ENCODE peak calls at places on chromosomes 6 and 20, in four cellular contexts. R is mesendoderm; Y is CD4-positive, alpha-beta memory T cell; B is IMR-90. M is an unnamed sample.

GRCh38 chr20:33685328-33686007 is 717 bp downstream of the E2F1 start:
- DNase-seq in R (peak; percentile 64), Y (peak; percentile 26), B (no peak), M (peak; percentile 82)

GRCh38 chr6:1792989-1793388 is 183.3 kb downstream of the FOXC1 start:
- DNase-seq in R (peak; percentile 73), Y (no peak), B (peak; percentile 10), M (peak; percentile 47)

GRCh38 chr6:134910596-134910935 is 39.3 kb downstream of the ALDH8A1 start:
- DNase-seq in R (no peak), Y (no peak), B (no peak), M (no peak)

GRCh38 chr6:144835322-144835721 is 550.2 kb downstream of the UTRN start:
- DNase-seq in R (no peak), Y (no peak), B (no peak), M (no peak)

GRCh38 chr6:24991748-24992467 is 56.1 kb upstream of the RIPOR2 start:
- DNase-seq in R (peak; percentile 73), Y (peak; percentile 80), B (peak; percentile 48), M (no peak)

GRCh38 chr6:42451595-42452170 is at the start of gene TRERF1:
- DNase-seq in R (peak; percentile 93), Y (peak; percentile 61), B (peak; percentile 81), M (peak; percentile 77)

GRCh38 chr20:61699184-61700066 is 366.3 kb downstream of the TAF4 start:
- DNase-seq in R (peak; percentile 81), Y (no peak), B (no peak), M (no peak)

GRCh38 chr6:138571174-138571573 is 71.9 kb upstream of the NHSL1 start:
- DNase-seq in R (no peak), Y (no peak), B (peak; percentile 26), M (no peak)

GRCh38 chr6:24117016-24117415 is 9.0 kb upstream of the NRSN1 start:
- DNase-seq in R (no peak), Y (no peak), B (no peak), M (no peak)

GRCh38 chr6:41462980-41463930 is 82.9 kb upstream of the FOXP4 start:
- DNase-seq in R (peak; percentile 34), Y (no peak), B (peak; percentile 77), M (peak; percentile 18)

GRCh38 chr6:150006961-150007464 is 18.3 kb downstream of the RAET1L start:
- DNase-seq in R (no peak), Y (peak; percentile 35), B (peak; percentile 13), M (no peak)

GRCh38 chr6:52645976-52646375 is 24.9 kb upstream of the TMEM14A start:
- DNase-seq in R (no peak), Y (no peak), B (peak; percentile 44), M (no peak)

GRCh38 chr6:156585859-156586258 is 191.3 kb upstream of the ARID1B start:
- DNase-seq in R (no peak), Y (no peak), B (no peak), M (no peak)

GRCh38 chr6:130033999-130034814 is 15.8 kb downstream of the L3MBTL3 start:
- DNase-seq in R (no peak), Y (no peak), B (peak; percentile 90), M (no peak)

GRCh38 chr6:76451926-76452709 is 379.7 kb upstream of the IMPG1 start:
- DNase-seq in R (no peak), Y (no peak), B (no peak), M (no peak)

GRCh38 chr6:5584072-5584471 is 322.8 kb downstream of the FARS2 start:
- DNase-seq in R (no peak), Y (no peak), B (peak; percentile 66), M (no peak)

GRCh38 chr20:2911200-2911599 is 37.9 kb downstream of the PTPRA start:
- DNase-seq in R (peak; percentile 68), Y (no peak), B (peak; percentile 34), M (no peak)

GRCh38 chr6:25930532-25931410 is at the start of gene SLC17A2:
- DNase-seq in R (no peak), Y (no peak), B (no peak), M (no peak)

GRCh38 chr6:154653853-154654252 is 79.4 kb upstream of the SCAF8 start:
- DNase-seq in R (peak; percentile 37), Y (no peak), B (peak; percentile 87), M (no peak)

GRCh38 chr6:106039836-106040592 is 46.1 kb upstream of the PRDM1 start:
- DNase-seq in R (peak; percentile 84), Y (no peak), B (no peak), M (no peak)

GRCh38 chr20:23475395-23475794 is 15.5 kb upstream of the CST8 start:
- DNase-seq in R (no peak), Y (no peak), B (no peak), M (no peak)

GRCh38 chr6:14478396-14479225 is 361.0 kb downstream of the CD83 start:
- DNase-seq in R (no peak), Y (no peak), B (peak; percentile 49), M (peak; percentile 73)

GRCh38 chr20:46994341-46994740 is 99.7 kb downstream of the EYA2 start:
- DNase-seq in R (no peak), Y (peak; percentile 9), B (no peak), M (no peak)

GRCh38 chr20:32585011-32585518 is at the start of gene NOL4L:
- DNase-seq in R (no peak), Y (peak; percentile 27), B (no peak), M (peak; percentile 29)

GRCh38 chr6:145733770-145734169 is 1.6 kb downstream of the EPM2A start:
- DNase-seq in R (no peak), Y (no peak), B (peak; percentile 2), M (peak; percentile 45)

GRCh38 chr6:31958741-31959739 is at the start of the genes NELFE and SKIC2:
- DNase-seq in R (peak; percentile 99), Y (peak; percentile 99), B (peak; percentile 98), M (peak; percentile 98)

GRCh38 chr6:31954511-31954910 is 4.3 kb downstream of the NELFE start:
- DNase-seq in R (no peak), Y (no peak), B (no peak), M (no peak)

GRCh38 chr6:31958412-31958740 is 395 bp downstream of the NELFE start:
- DNase-seq in R (no peak), Y (no peak), B (no peak), M (no peak)

GRCh38 chr6:31952890-31953289 is 5.9 kb downstream of the NELFE start:
- DNase-seq in R (no peak), Y (no peak), B (no peak), M (no peak)

DNA sequence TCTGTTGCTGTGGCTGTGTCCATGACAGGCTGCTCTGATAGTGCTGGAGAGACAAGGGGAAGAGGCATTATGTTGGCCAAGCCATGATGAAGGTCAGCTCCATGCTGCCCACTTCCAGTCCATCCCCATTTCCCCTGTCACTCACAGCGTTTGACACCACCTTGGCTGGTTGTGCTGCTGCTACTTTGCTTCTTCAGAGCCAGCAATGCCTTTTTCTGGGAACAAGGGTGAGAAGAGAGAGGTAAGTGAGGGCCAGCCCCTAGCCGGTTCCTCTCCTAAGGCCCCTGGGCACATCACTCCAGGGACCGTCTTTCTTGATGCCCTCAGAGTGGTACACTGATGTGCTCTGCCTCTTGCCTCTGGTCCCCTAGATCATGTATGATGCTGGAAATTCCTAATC is 2.0 kb downstream of the NELFE start:
- DNase-seq in R (no peak), Y (no peak), B (no peak), M (no peak)
- H3K27me3 ChIP-seq in R (no peaks in the 10 kb centered on the region), Y (no peaks in the 10 kb centered on the region), B (no peaks in the 10 kb centered on the region), M (no peaks in the 10 kb centered on the region)

GRCh38 chr6:43979525-43979924 is 147.7 kb downstream of the MRPL14 start:
- DNase-seq in R (no peak), Y (no peak), B (no peak), M (no peak)

GRCh38 chr6:43983191-43983590 is 144.1 kb downstream of the MRPL14 start:
- DNase-seq in R (no peak), Y (no peak), B (no peak), M (no peak)

GRCh38 chr6:43980004-43980795 is 147.1 kb downstream of the MRPL14 start:
- DNase-seq in R (no peak), Y (no peak), B (no peak), M (no peak)

GRCh38 chr6:43982084-43982625 is 145.1 kb downstream of the MRPL14 start:
- DNase-seq in R (no peak), Y (no peak), B (no peak), M (no peak)

DNA sequence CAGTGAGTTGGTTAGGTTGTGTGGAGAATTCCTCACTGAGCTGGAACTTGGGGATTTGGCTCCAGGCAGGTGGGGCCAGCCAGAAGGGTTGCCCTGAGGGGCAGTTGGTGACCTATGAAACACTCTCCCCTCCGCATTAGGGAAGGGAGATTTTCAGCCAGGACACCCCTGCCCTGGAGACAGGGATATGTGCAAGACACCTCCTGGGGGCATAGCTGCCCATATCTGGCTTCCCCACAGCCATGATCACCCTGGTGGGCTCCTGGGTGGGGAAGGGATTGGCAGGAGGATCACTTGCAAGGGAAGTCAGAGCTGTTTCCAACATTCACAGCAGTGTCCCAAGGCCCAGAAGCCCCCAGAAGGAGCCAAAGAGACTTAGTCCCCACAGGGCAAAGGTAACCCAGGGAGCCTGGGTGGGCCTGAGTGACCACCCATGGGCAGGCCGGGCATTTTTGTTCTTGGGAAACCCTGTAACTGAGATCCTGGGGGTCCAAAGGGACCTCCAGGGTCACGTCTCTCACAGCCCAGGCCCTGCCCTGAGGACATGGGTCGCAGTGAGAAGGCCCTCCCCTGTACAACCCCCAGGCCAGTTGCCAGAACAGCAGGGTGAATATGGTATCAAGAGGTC is 145.8 kb downstream of the MRPL14 start:
- DNase-seq in R (no peak), Y (no peak), B (no peak), M (no peak)
- H3K27me3 ChIP-seq in R (no peaks in the 10 kb centered on the region), Y (no peaks in the 10 kb centered on the region), B (peaks cover 2% of the 10 kb centered on the region), M (no peaks in the 10 kb centered on the region)

DNA sequence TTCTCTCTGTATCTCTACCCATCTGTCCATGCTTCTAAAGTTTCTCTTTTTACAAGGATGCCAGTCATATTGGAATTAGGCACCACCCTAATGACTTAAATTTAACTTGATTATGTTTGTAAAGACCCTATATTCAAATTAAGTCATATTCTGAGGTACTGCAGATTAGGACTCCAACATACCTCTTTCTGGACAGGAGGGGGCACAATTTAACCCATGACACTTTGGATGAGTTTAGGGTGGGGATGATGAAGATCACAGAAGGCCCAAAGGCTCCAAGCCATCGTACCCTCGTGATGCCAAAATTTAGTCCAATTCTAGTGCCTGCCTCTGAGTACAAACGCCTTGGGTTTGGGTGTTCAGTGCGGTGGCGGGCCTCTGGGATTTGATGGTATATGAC is 15.0 kb upstream of the NKX2-2 start:
- DNase-seq in R (no peak), Y (no peak), B (no peak), M (no peak)
- H3K27me3 ChIP-seq in R (peaks cover 20% of the 10 kb centered on the region), Y (peaks cover 22% of the 10 kb centered on the region), B (peaks cover 13% of the 10 kb centered on the region), M (peaks cover 28% of the 10 kb centered on the region)

GRCh38 chr6:169490409-169490708 is 211.5 kb downstream of the WDR27 start:
- DNase-seq in R (no peak), Y (no peak), B (no peak), M (no peak)
- H3K27me3 ChIP-seq in R (no peaks in the 10 kb centered on the region), Y (no peaks in the 10 kb centered on the region), B (no peaks in the 10 kb centered on the region), M (no peaks in the 10 kb centered on the region)

GRCh38 chr20:57536759-57537724 is 12.1 kb upstream of the CTCFL start:
- DNase-seq in R (no peak), Y (no peak), B (no peak), M (no peak)
- H3K27me3 ChIP-seq in R (no peaks in the 10 kb centered on the region), Y (no peaks in the 10 kb centered on the region), B (peaks cover 2% of the 10 kb centered on the region), M (peaks cover 1% of the 10 kb centered on the region)

DNA sequence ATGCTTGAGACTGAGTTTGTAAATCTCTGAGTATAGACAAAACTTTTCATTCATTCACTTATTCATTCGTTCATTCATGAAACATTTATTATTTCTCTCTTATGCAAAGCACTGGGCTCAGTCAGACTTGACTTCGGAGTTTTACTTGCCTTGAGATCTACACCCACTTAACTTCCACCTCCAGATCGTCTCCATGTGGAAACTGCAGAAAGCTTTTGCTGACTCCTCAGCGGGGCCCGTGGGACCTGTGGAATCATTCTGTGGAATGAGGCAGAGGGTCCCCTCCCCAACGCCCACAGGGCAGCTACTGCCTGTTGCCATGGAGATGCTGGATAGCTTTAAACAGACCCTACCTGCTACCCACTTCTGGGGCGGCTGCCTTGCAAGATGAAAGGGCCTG is 66.4 kb upstream of the KCNG1 start:
- DNase-seq in R (peak; percentile 47), Y (no peak), B (no peak), M (no peak)
- H3K27me3 ChIP-seq in R (no peaks in the 10 kb centered on the region), Y (peaks cover 25% of the 10 kb centered on the region), B (peaks cover 79% of the 10 kb centered on the region), M (peaks cover 10% of the 10 kb centered on the region)

M was measured in HL-60.